ENCODE peak calls at places on chromosomes 4 and X, in ten cellular contexts. U, K, O, H, D, S, J, R, F and I are unnamed samples.

GRCh38 chrX:10089378-10089795 is 67.4 kb upstream of the CLCN4 start:
- DNase-seq in U (no peak), K (no peak), O (no peak), H (no peak), D (no peak), S (no peak), J (no peak), R (no peak), F (no peak), I (no peak)

GRCh38 chr4:53455766-53456165 is 78.3 kb downstream of the FIP1L1 start:
- DNase-seq in U (no peak), K (no peak), O (no peak), H (no peak), D (no peak), S (no peak), J (no peak), R (no peak), F (no peak), I (no peak)

GRCh38 chrX:134813697-134814096 is 155.4 kb upstream of the PLAC1 start:
- DNase-seq in U (no peak), K (no peak), O (no peak), H (no peak), D (no peak), S (no peak), J (no peak), R (no peak), F (no peak), I (no peak)

GRCh38 chrX:1525583-1526355 is 11.2 kb downstream of the P2RY8 start:
- DNase-seq in U (no peak), K (no peak), O (no peak), H (no peak), D (no peak), S (no peak), J (no peak), R (no peak), F (no peak), I (no peak)

GRCh38 chr4:72112514-72113156 is 80.8 kb downstream of the NPFFR2 start:
- DNase-seq in U (peak; percentile 79), K (no peak), O (peak; percentile 12), H (peak; percentile 56), D (no peak), S (no peak), J (no peak), R (no peak), F (no peak), I (no peak)

GRCh38 chrX:77446029-77446585 is 1.1 kb upstream of the FGF16 start:
- DNase-seq in U (no peak), K (no peak), O (no peak), H (no peak), D (peak; percentile 63), S (no peak), J (no peak), R (no peak), F (no peak), I (peak; percentile 61)

GRCh38 chrX:142593470-142593869 is 388.4 kb upstream of the MAGEC2 start:
- DNase-seq in U (no peak), K (no peak), O (no peak), H (no peak), D (no peak), S (no peak), J (no peak), R (no peak), F (no peak), I (no peak)

GRCh38 chrX:154991039-154991438 is 31.5 kb downstream of the F8 start:
- DNase-seq in U (no peak), K (no peak), O (no peak), H (no peak), D (no peak), S (no peak), J (no peak), R (no peak), F (no peak), I (no peak)

GRCh38 chr4:90254357-90254756 is 127.2 kb downstream of the CCSER1 start:
- DNase-seq in U (no peak), K (no peak), O (no peak), H (no peak), D (no peak), S (no peak), J (no peak), R (no peak), F (no peak), I (no peak)

GRCh38 chrX:119488749-119489148 is 20.5 kb downstream of the SLC25A5 start:
- DNase-seq in U (no peak), K (peak; percentile 41), O (no peak), H (peak; percentile 30), D (no peak), S (no peak), J (peak; percentile 1), R (peak; percentile 76), F (no peak), I (peak; percentile 82)

GRCh38 chr4:168309781-168310180 is 8.8 kb downstream of the DDX60 start:
- DNase-seq in U (no peak), K (no peak), O (no peak), H (no peak), D (no peak), S (no peak), J (no peak), R (no peak), F (no peak), I (no peak)

GRCh38 chr4:174217273-174218126 is 66.0 kb downstream of the FBXO8 start:
- DNase-seq in U (peak; percentile 41), K (no peak), O (no peak), H (no peak), D (no peak), S (no peak), J (no peak), R (peak; percentile 73), F (no peak), I (peak; percentile 76)

GRCh38 chr4:16198271-16198670 is 28.0 kb downstream of the TAPT1 start:
- DNase-seq in U (no peak), K (no peak), O (no peak), H (no peak), D (no peak), S (no peak), J (no peak), R (no peak), F (no peak), I (no peak)

GRCh38 chr4:48343531-48343930 is 2.2 kb downstream of the SLAIN2 start:
- DNase-seq in U (no peak), K (no peak), O (no peak), H (no peak), D (no peak), S (no peak), J (no peak), R (no peak), F (no peak), I (peak; percentile 84)